ENCODE peak calls at places on chromosomes 16 and 17, in eight cellular contexts. N, Y, G, T, O, S, P and L are unnamed samples.

GRCh38 chr17:81229666-81229920 is 6.8 kb upstream of the CEP131 start:
- DNase-seq in N (no peak), Y (no peak), G (no peak), T (no peak), O (no peak), S (no peak), P (no peak), L (no peak)

GRCh38 chr16:86390335-86390734 is 120.0 kb upstream of the FOXF1 start:
- DNase-seq in N (no peak), Y (no peak), G (no peak), T (no peak), O (no peak), S (no peak), P (no peak), L (no peak)

GRCh38 chr17:76427457-76428231 is 25.3 kb downstream of the UBE2O start:
- DNase-seq in N (no peak), Y (no peak), G (no peak), T (no peak), O (peak; percentile 16), S (no peak), P (no peak), L (no peak)

GRCh38 chr17:81025065-81025751 is 9.7 kb upstream of the BAIAP2 start:
- DNase-seq in N (no peak), Y (no peak), G (no peak), T (peak; percentile 79), O (no peak), S (no peak), P (no peak), L (no peak)

GRCh38 chr17:75523647-75524046 is 1.9 kb upstream of the LLGL2 start:
- DNase-seq in N (no peak), Y (no peak), G (no peak), T (no peak), O (no peak), S (no peak), P (no peak), L (no peak)

GRCh38 chr16:75733305-75734141 is 7.2 kb upstream of the CPHXL start:
- DNase-seq in N (peak; percentile 64), Y (no peak), G (no peak), T (no peak), O (peak; percentile 80), S (no peak), P (no peak), L (no peak)

GRCh38 chr17:74211141-74211928 is 2.0 kb upstream of the TTYH2 start:
- DNase-seq in N (peak; percentile 40), Y (no peak), G (peak; percentile 51), T (no peak), O (no peak), S (no peak), P (no peak), L (no peak)

GRCh38 chr17:73533801-73534574 is 110.3 kb downstream of the SDK2 start:
- DNase-seq in N (peak; percentile 73), Y (no peak), G (no peak), T (no peak), O (no peak), S (no peak), P (no peak), L (no peak)

GRCh38 chr17:78498848-78499247 is 78.3 kb downstream of the DNAH17 start:
- DNase-seq in N (no peak), Y (no peak), G (no peak), T (no peak), O (no peak), S (no peak), P (no peak), L (no peak)

GRCh38 chr16:85617948-85618347 is 4.8 kb downstream of the GSE1 start:
- DNase-seq in N (no peak), Y (no peak), G (no peak), T (no peak), O (no peak), S (no peak), P (no peak), L (no peak)

GRCh38 chr17:73595068-73595865 is 49.0 kb downstream of the SDK2 start:
- DNase-seq in N (peak; percentile 64), Y (peak; percentile 34), G (peak; percentile 51), T (no peak), O (no peak), S (peak; percentile 56), P (no peak), L (no peak)

GRCh38 chr16:77430360-77430759 is 4.5 kb downstream of the ADAMTS18 start:
- DNase-seq in N (no peak), Y (no peak), G (no peak), T (no peak), O (no peak), S (no peak), P (no peak), L (no peak)

GRCh38 chr16:73036074-73036826 is 11.7 kb downstream of the ZFHX3 start:
- DNase-seq in N (peak; percentile 96), Y (no peak), G (peak; percentile 46), T (no peak), O (no peak), S (no peak), P (no peak), L (no peak)

GRCh38 chr17:78661092-78661770 is 84.0 kb upstream of the DNAH17 start:
- DNase-seq in N (no peak), Y (no peak), G (no peak), T (no peak), O (no peak), S (no peak), P (no peak), L (no peak)

GRCh38 chr16:84774810-84775209 is 45.0 kb upstream of the CRISPLD2 start:
- DNase-seq in N (no peak), Y (no peak), G (no peak), T (peak; percentile 25), O (peak; percentile 65), S (no peak), P (no peak), L (no peak)

GRCh38 chr17:8894189-8894611 is 26.7 kb upstream of the PIK3R6 start:
- DNase-seq in N (peak; percentile 42), Y (no peak), G (no peak), T (no peak), O (no peak), S (no peak), P (no peak), L (no peak)

GRCh38 chr17:15909481-15909991 is 35.4 kb upstream of the ADORA2B start:
- DNase-seq in N (peak; percentile 23), Y (no peak), G (no peak), T (no peak), O (no peak), S (no peak), P (no peak), L (no peak)

GRCh38 chr17:68296217-68297140 is 5.2 kb downstream of the ARSG start:
- DNase-seq in N (no peak), Y (no peak), G (no peak), T (no peak), O (no peak), S (no peak), P (no peak), L (no peak)